ENCODE peak calls at places on chromosomes 12 and 14, in five cellular contexts. F is KG1, L is NCI-H460, B is activated T-helper 1 cell treated with Interleukin-2 at 50 U/mL for 16 hours, C is astrocyte of the spinal cord. X is an unnamed sample.

GRCh38 chr12:31590730-31591307 is at the start of gene DENND5B:
- DNase-seq in C (peak; percentile 66), B (no peak), F (no peak), L (peak; percentile 44), X (peak; percentile 76)

GRCh38 chr12:6193853-6194815 is 6.1 kb upstream of the CD9 start:
- DNase-seq in B (no peak), F (no peak), C (no peak), L (no peak), X (no peak)

GRCh38 chr12:13049816-13050215 is 5.6 kb downstream of the FAM234B start:
- DNase-seq in C (peak; percentile 43), B (no peak), F (no peak), L (no peak), X (no peak)

GRCh38 chr12:49503674-49504180 is 35.1 kb upstream of the KCNH3 start:
- DNase-seq in B (no peak), F (no peak), L (no peak), C (peak; percentile 68), X (no peak)

GRCh38 chr12:12534134-12534866 is 28.4 kb downstream of the DUSP16 start:
- DNase-seq in F (no peak), L (no peak), C (no peak), B (no peak), X (peak; percentile 27)

GRCh38 chr12:3770891-3771290 is 18.0 kb upstream of the CRACR2A start:
- DNase-seq in C (peak; percentile 76), L (peak; percentile 18), B (no peak), F (no peak), X (no peak)

GRCh38 chr12:68374315-68374982 is 42.3 kb upstream of the MDM1 start:
- DNase-seq in C (no peak), L (no peak), F (no peak), B (peak; percentile 20), X (no peak)

GRCh38 chr12:50618864-50619609 is 114.3 kb downstream of the DIP2B start:
- DNase-seq in L (peak; percentile 30), B (no peak), F (no peak), C (peak; percentile 69), X (no peak)

GRCh38 chr12:124774462-124775167 is 89.0 kb downstream of the SCARB1 start:
- DNase-seq in B (no peak), F (no peak), C (peak; percentile 99), L (no peak), X (no peak)

GRCh38 chr14:99137001-99137700 is 134.8 kb downstream of the BCL11B start:
- DNase-seq in B (no peak), C (no peak), L (no peak), F (no peak), X (no peak)

GRCh38 chr12:23361971-23362370 is 587.5 kb downstream of the SOX5 start:
- DNase-seq in F (no peak), L (no peak), C (no peak), B (no peak), X (no peak)

GRCh38 chr14:60064491-60065072 is 27.1 kb upstream of the PCNX4 start:
- DNase-seq in B (no peak), F (no peak), C (peak; percentile 43), L (peak; percentile 43), X (no peak)

GRCh38 chr12:102232446-102232845 is 34.8 kb upstream of the PMCH start:
- DNase-seq in L (no peak), C (peak; percentile 3), B (no peak), F (no peak), X (no peak)

X was measured in HuH-7.5.